ENCODE peak calls at places on chromosomes 2 and 18, in ten cellular contexts. One of them, this sample, is unnamed.

GRCh38 chr2:105432749-105433148 is 33.9 kb upstream of the FHL2 start:
- DNase-seq in endothelial cell of umbilical vein: no peak
- DNase-seq in fibroblast of lung: no peak
- DNase-seq in aorta: no peak
- DNase-seq in keratinocyte: no peak
- DNase-seq in trophoblast cell: no peak
- DNase-seq in CD4-positive, alpha-beta memory T cell: no peak
- DNase-seq in left ventricle myocardium inferior: no peak
- DNase-seq in tibial artery: no peak
- DNase-seq in pancreas: no peak
- DNase-seq in this sample: no peak

GRCh38 chr18:78905334-78905733 is 74.3 kb upstream of the SALL3 start:
- DNase-seq in endothelial cell of umbilical vein: no peak
- DNase-seq in fibroblast of lung: no peak
- DNase-seq in aorta: no peak
- DNase-seq in keratinocyte: no peak
- DNase-seq in trophoblast cell: no peak
- DNase-seq in CD4-positive, alpha-beta memory T cell: no peak
- DNase-seq in left ventricle myocardium inferior: no peak
- DNase-seq in tibial artery: no peak
- DNase-seq in pancreas: no peak
- DNase-seq in this sample: no peak

GRCh38 chr2:288743-289361 is 961 bp upstream of the ALKAL2 start:
- DNase-seq in endothelial cell of umbilical vein: no peak
- DNase-seq in fibroblast of lung: no peak
- DNase-seq in aorta: no peak
- DNase-seq in keratinocyte: no peak
- DNase-seq in trophoblast cell: no peak
- DNase-seq in CD4-positive, alpha-beta memory T cell: no peak
- DNase-seq in left ventricle myocardium inferior: no peak
- DNase-seq in tibial artery: peak
- DNase-seq in pancreas: peak
- DNase-seq in this sample: no peak

GRCh38 chr2:240305369-240305962 is 130.0 kb upstream of the GPC1 start:
- DNase-seq in endothelial cell of umbilical vein: no peak
- DNase-seq in fibroblast of lung: no peak
- DNase-seq in aorta: no peak
- DNase-seq in keratinocyte: no peak
- DNase-seq in trophoblast cell: no peak
- DNase-seq in CD4-positive, alpha-beta memory T cell: no peak
- DNase-seq in left ventricle myocardium inferior: no peak
- DNase-seq in tibial artery: no peak
- DNase-seq in pancreas: peak
- DNase-seq in this sample: no peak

GRCh38 chr2:25936889-25937545 is 45.3 kb downstream of the KIF3C start:
- DNase-seq in endothelial cell of umbilical vein: no peak
- DNase-seq in fibroblast of lung: no peak
- DNase-seq in aorta: no peak
- DNase-seq in keratinocyte: no peak
- DNase-seq in trophoblast cell: no peak
- DNase-seq in CD4-positive, alpha-beta memory T cell: no peak
- DNase-seq in left ventricle myocardium inferior: no peak
- DNase-seq in tibial artery: no peak
- DNase-seq in pancreas: no peak
- DNase-seq in this sample: no peak

GRCh38 chr2:33550206-33550605 is 48.9 kb downstream of the FAM98A start:
- DNase-seq in endothelial cell of umbilical vein: no peak
- DNase-seq in fibroblast of lung: no peak
- DNase-seq in aorta: no peak
- DNase-seq in keratinocyte: no peak
- DNase-seq in trophoblast cell: no peak
- DNase-seq in CD4-positive, alpha-beta memory T cell: no peak
- DNase-seq in left ventricle myocardium inferior: no peak
- DNase-seq in tibial artery: no peak
- DNase-seq in pancreas: no peak
- DNase-seq in this sample: no peak

GRCh38 chr2:239006886-239007285 is 159.0 kb downstream of the TWIST2 start:
- DNase-seq in endothelial cell of umbilical vein: no peak
- DNase-seq in fibroblast of lung: peak
- DNase-seq in aorta: no peak
- DNase-seq in keratinocyte: peak
- DNase-seq in trophoblast cell: no peak
- DNase-seq in CD4-positive, alpha-beta memory T cell: no peak
- DNase-seq in left ventricle myocardium inferior: no peak
- DNase-seq in tibial artery: no peak
- DNase-seq in pancreas: no peak
- DNase-seq in this sample: no peak

GRCh38 chr2:187614756-187615155 is 60.5 kb upstream of the TFPI start:
- DNase-seq in endothelial cell of umbilical vein: no peak
- DNase-seq in fibroblast of lung: peak
- DNase-seq in aorta: no peak
- DNase-seq in keratinocyte: no peak
- DNase-seq in trophoblast cell: no peak
- DNase-seq in CD4-positive, alpha-beta memory T cell: no peak
- DNase-seq in left ventricle myocardium inferior: no peak
- DNase-seq in tibial artery: no peak
- DNase-seq in pancreas: no peak
- DNase-seq in this sample: peak

GRCh38 chr2:127884436-127884835 is 1.3 kb downstream of the AMMECR1L start:
- DNase-seq in endothelial cell of umbilical vein: peak
- DNase-seq in fibroblast of lung: peak
- DNase-seq in aorta: no peak
- DNase-seq in keratinocyte: no peak
- DNase-seq in trophoblast cell: no peak
- DNase-seq in CD4-positive, alpha-beta memory T cell: no peak
- DNase-seq in left ventricle myocardium inferior: no peak
- DNase-seq in tibial artery: no peak
- DNase-seq in pancreas: no peak
- DNase-seq in this sample: peak

GRCh38 chr2:147567131-147567530 is 277.7 kb upstream of the ACVR2A start:
- DNase-seq in endothelial cell of umbilical vein: no peak
- DNase-seq in fibroblast of lung: no peak
- DNase-seq in aorta: no peak
- DNase-seq in keratinocyte: no peak
- DNase-seq in trophoblast cell: no peak
- DNase-seq in CD4-positive, alpha-beta memory T cell: no peak
- DNase-seq in left ventricle myocardium inferior: no peak
- DNase-seq in tibial artery: no peak
- DNase-seq in pancreas: no peak
- DNase-seq in this sample: no peak

GRCh38 chr2:15378148-15378908 is 182.8 kb downstream of the NBAS start:
- DNase-seq in endothelial cell of umbilical vein: no peak
- DNase-seq in fibroblast of lung: no peak
- DNase-seq in aorta: no peak
- DNase-seq in keratinocyte: no peak
- DNase-seq in trophoblast cell: no peak
- DNase-seq in CD4-positive, alpha-beta memory T cell: no peak
- DNase-seq in left ventricle myocardium inferior: no peak
- DNase-seq in tibial artery: no peak
- DNase-seq in pancreas: no peak
- DNase-seq in this sample: no peak

GRCh38 chr2:165587335-165587938 is 117.9 kb downstream of the CSRNP3 start:
- DNase-seq in endothelial cell of umbilical vein: no peak
- DNase-seq in fibroblast of lung: no peak
- DNase-seq in aorta: no peak
- DNase-seq in keratinocyte: no peak
- DNase-seq in trophoblast cell: no peak
- DNase-seq in CD4-positive, alpha-beta memory T cell: no peak
- DNase-seq in left ventricle myocardium inferior: no peak
- DNase-seq in tibial artery: no peak
- DNase-seq in pancreas: no peak
- DNase-seq in this sample: no peak

GRCh38 chr2:99066075-99066557 is 75.4 kb upstream of the C2orf15 start:
- DNase-seq in endothelial cell of umbilical vein: peak
- DNase-seq in fibroblast of lung: peak
- DNase-seq in aorta: no peak
- DNase-seq in keratinocyte: no peak
- DNase-seq in trophoblast cell: peak
- DNase-seq in CD4-positive, alpha-beta memory T cell: peak
- DNase-seq in left ventricle myocardium inferior: no peak
- DNase-seq in tibial artery: no peak
- DNase-seq in pancreas: no peak
- DNase-seq in this sample: peak

GRCh38 chr2:214215107-214215506 is 195.7 kb upstream of the VWC2L start:
- DNase-seq in endothelial cell of umbilical vein: no peak
- DNase-seq in fibroblast of lung: no peak
- DNase-seq in aorta: no peak
- DNase-seq in keratinocyte: no peak
- DNase-seq in trophoblast cell: no peak
- DNase-seq in CD4-positive, alpha-beta memory T cell: no peak
- DNase-seq in left ventricle myocardium inferior: no peak
- DNase-seq in tibial artery: no peak
- DNase-seq in pancreas: no peak
- DNase-seq in this sample: no peak

GRCh38 chr2:29215739-29216608 is 100.8 kb downstream of the CLIP4 start:
- DNase-seq in endothelial cell of umbilical vein: no peak
- DNase-seq in fibroblast of lung: no peak
- DNase-seq in aorta: no peak
- DNase-seq in keratinocyte: no peak
- DNase-seq in trophoblast cell: no peak
- DNase-seq in CD4-positive, alpha-beta memory T cell: no peak
- DNase-seq in left ventricle myocardium inferior: no peak
- DNase-seq in tibial artery: no peak
- DNase-seq in pancreas: no peak
- DNase-seq in this sample: no peak

GRCh38 chr2:101806123-101806522 is 108.6 kb downstream of the MAP4K4 start:
- DNase-seq in endothelial cell of umbilical vein: peak
- DNase-seq in fibroblast of lung: peak
- DNase-seq in aorta: no peak
- DNase-seq in keratinocyte: peak
- DNase-seq in trophoblast cell: peak
- DNase-seq in CD4-positive, alpha-beta memory T cell: no peak
- DNase-seq in left ventricle myocardium inferior: no peak
- DNase-seq in tibial artery: no peak
- DNase-seq in pancreas: no peak
- DNase-seq in this sample: peak

GRCh38 chr2:120443946-120444345 is 98.0 kb downstream of the INHBB start:
- DNase-seq in endothelial cell of umbilical vein: no peak
- DNase-seq in fibroblast of lung: no peak
- DNase-seq in aorta: no peak
- DNase-seq in keratinocyte: no peak
- DNase-seq in trophoblast cell: no peak
- DNase-seq in CD4-positive, alpha-beta memory T cell: no peak
- DNase-seq in left ventricle myocardium inferior: no peak
- DNase-seq in tibial artery: no peak
- DNase-seq in pancreas: no peak
- DNase-seq in this sample: no peak

GRCh38 chr2:85933753-85934594 is 45.2 kb upstream of the ST3GAL5 start:
- DNase-seq in endothelial cell of umbilical vein: peak
- DNase-seq in fibroblast of lung: peak
- DNase-seq in aorta: no peak
- DNase-seq in keratinocyte: no peak
- DNase-seq in trophoblast cell: peak
- DNase-seq in CD4-positive, alpha-beta memory T cell: no peak
- DNase-seq in left ventricle myocardium inferior: no peak
- DNase-seq in tibial artery: no peak
- DNase-seq in pancreas: no peak
- DNase-seq in this sample: peak

DNA sequence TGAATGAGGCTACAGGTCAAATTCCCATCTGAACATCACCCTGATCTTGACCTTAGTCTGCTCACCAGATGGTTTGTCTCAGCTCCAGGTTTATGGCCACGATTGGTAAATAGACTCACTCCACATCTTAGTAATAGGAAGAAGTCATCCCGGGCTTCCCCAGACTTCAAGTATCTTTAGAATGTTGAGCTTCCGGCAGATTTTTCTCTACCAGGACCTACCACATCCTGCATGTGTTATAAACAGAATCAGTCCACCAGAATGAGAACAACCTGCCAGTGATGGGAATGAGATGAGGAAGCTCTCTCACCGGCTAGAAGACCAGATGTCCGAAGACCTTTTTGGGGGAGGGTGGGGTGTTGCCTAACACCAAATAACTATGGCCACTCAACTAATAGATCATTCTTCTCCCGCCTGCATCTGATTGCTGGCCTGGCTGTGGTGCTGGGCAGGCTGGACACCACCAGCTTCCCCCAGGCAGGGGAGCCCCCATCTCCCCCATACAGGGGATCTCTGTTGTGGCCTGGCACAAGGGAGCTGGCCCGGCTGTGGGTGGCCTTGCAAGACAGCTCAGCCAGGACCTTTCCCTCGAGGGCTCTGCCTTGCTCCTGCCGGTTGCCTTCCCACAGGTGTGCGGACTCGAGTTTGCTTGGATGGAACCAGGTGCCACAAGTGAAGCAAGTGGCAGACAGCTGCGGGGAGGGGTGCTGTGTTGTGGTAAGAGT is 88.5 kb downstream of the SH3RF3 start:
- DNase-seq in endothelial cell of umbilical vein: peak
- DNase-seq in fibroblast of lung: peak
- DNase-seq in aorta: no peak
- DNase-seq in keratinocyte: no peak
- DNase-seq in trophoblast cell: peak
- DNase-seq in CD4-positive, alpha-beta memory T cell: peak
- DNase-seq in left ventricle myocardium inferior: no peak
- DNase-seq in tibial artery: no peak
- DNase-seq in pancreas: no peak
- DNase-seq in this sample: peak
- H3K4me3 ChIP-seq in endothelial cell of umbilical vein: no peak
- H3K4me3 ChIP-seq in fibroblast of lung: no peak
- H3K4me3 ChIP-seq in aorta: no peak
- H3K4me3 ChIP-seq in keratinocyte: no peak
- H3K4me3 ChIP-seq in trophoblast cell: no peak
- H3K4me3 ChIP-seq in CD4-positive, alpha-beta memory T cell: no peak
- H3K4me3 ChIP-seq in left ventricle myocardium inferior: no peak
- H3K4me3 ChIP-seq in tibial artery: no peak
- H3K4me3 ChIP-seq in pancreas: no peak
- H3K4me3 ChIP-seq in this sample: no peak

GRCh38 chr18:58862851-58863538 is 1.7 kb upstream of the ZNF532 start:
- DNase-seq in endothelial cell of umbilical vein: peak
- DNase-seq in fibroblast of lung: peak
- DNase-seq in aorta: no peak
- DNase-seq in keratinocyte: no peak
- DNase-seq in trophoblast cell: peak
- DNase-seq in CD4-positive, alpha-beta memory T cell: peak
- DNase-seq in left ventricle myocardium inferior: peak
- DNase-seq in tibial artery: no peak
- DNase-seq in pancreas: no peak
- DNase-seq in this sample: no peak
- H3K4me3 ChIP-seq in endothelial cell of umbilical vein: peak
- H3K4me3 ChIP-seq in fibroblast of lung: peak
- H3K4me3 ChIP-seq in aorta: peak
- H3K4me3 ChIP-seq in keratinocyte: peak
- H3K4me3 ChIP-seq in trophoblast cell: peak
- H3K4me3 ChIP-seq in CD4-positive, alpha-beta memory T cell: no peak
- H3K4me3 ChIP-seq in left ventricle myocardium inferior: peak
- H3K4me3 ChIP-seq in tibial artery: peak
- H3K4me3 ChIP-seq in pancreas: peak
- H3K4me3 ChIP-seq in this sample: peak

GRCh38 chr2:219207884-219208740 is 1.5 kb downstream of the ZFAND2B start:
- DNase-seq in endothelial cell of umbilical vein: peak
- DNase-seq in fibroblast of lung: peak
- DNase-seq in aorta: no peak
- DNase-seq in keratinocyte: no peak
- DNase-seq in trophoblast cell: no peak
- DNase-seq in CD4-positive, alpha-beta memory T cell: no peak
- DNase-seq in left ventricle myocardium inferior: no peak
- DNase-seq in tibial artery: no peak
- DNase-seq in pancreas: peak
- DNase-seq in this sample: peak
- H3K4me3 ChIP-seq in endothelial cell of umbilical vein: no peak
- H3K4me3 ChIP-seq in fibroblast of lung: peak
- H3K4me3 ChIP-seq in aorta: no peak
- H3K4me3 ChIP-seq in keratinocyte: no peak
- H3K4me3 ChIP-seq in trophoblast cell: no peak
- H3K4me3 ChIP-seq in CD4-positive, alpha-beta memory T cell: no peak
- H3K4me3 ChIP-seq in left ventricle myocardium inferior: peak
- H3K4me3 ChIP-seq in tibial artery: peak
- H3K4me3 ChIP-seq in pancreas: no peak
- H3K4me3 ChIP-seq in this sample: no peak

GRCh38 chr18:55219059-55219458 is 259.8 kb upstream of the CCDC68 start:
- DNase-seq in endothelial cell of umbilical vein: peak
- DNase-seq in fibroblast of lung: no peak
- DNase-seq in aorta: no peak
- DNase-seq in keratinocyte: no peak
- DNase-seq in trophoblast cell: no peak
- DNase-seq in CD4-positive, alpha-beta memory T cell: no peak
- DNase-seq in left ventricle myocardium inferior: no peak
- DNase-seq in tibial artery: no peak
- DNase-seq in pancreas: no peak
- DNase-seq in this sample: no peak
- H3K4me3 ChIP-seq in endothelial cell of umbilical vein: no peak
- H3K4me3 ChIP-seq in fibroblast of lung: no peak
- H3K4me3 ChIP-seq in aorta: no peak
- H3K4me3 ChIP-seq in keratinocyte: no peak
- H3K4me3 ChIP-seq in trophoblast cell: no peak
- H3K4me3 ChIP-seq in CD4-positive, alpha-beta memory T cell: no peak
- H3K4me3 ChIP-seq in left ventricle myocardium inferior: no peak
- H3K4me3 ChIP-seq in tibial artery: no peak
- H3K4me3 ChIP-seq in pancreas: no peak
- H3K4me3 ChIP-seq in this sample: no peak